ENCODE peak calls at places on chromosomes 3 and 15, in nine cellular contexts. O is T-helper 9 cell; W is AG10803; H is WTC11; K is stimulated activated effector memory CD8-positive, alpha-beta T cell treated with anti-CD3 and anti-CD28 coated beads, Interleukin-12 subunit alpha, Interleukin-12 subunit beta, amount 100 ng/mL, for 72 hours; L is NCI-H1436 treated with DMSO at 0.1 percent for 48 hours; J is foreskin melanocyte; N is type B pancreatic cell; Q is right atrium auricular region. B is an unnamed sample.

GRCh38 chr3:15768421-15769255 is 29.1 kb downstream of the ANKRD28 start:
- DNase-seq in K (no peak), Q (no peak), J (peak), O (no peak), H (no peak), L (no peak), W (peak), N (no peak), B (peak)

GRCh38 chr3:183937601-183938286 is 53.1 kb upstream of the PARL start:
- DNase-seq in K (no peak), H (no peak), J (peak), L (no peak), Q (no peak), W (no peak), N (no peak), O (no peak), B (no peak)

GRCh38 chr3:51622868-51623267 is 48.2 kb upstream of the TEX264 start:
- DNase-seq in J (no peak), N (no peak), H (no peak), W (peak), K (no peak), L (no peak), O (no peak), Q (no peak), B (no peak)

GRCh38 chr15:74418575-74419338 is 15.0 kb downstream of the SEMA7A start:
- DNase-seq in N (no peak), J (no peak), Q (no peak), O (no peak), L (no peak), K (no peak), W (no peak), H (no peak), B (no peak)

GRCh38 chr15:31330836-31331235 is 4.2 kb downstream of the KLF13 start:
- DNase-seq in W (no peak), K (no peak), O (no peak), H (no peak), N (no peak), Q (no peak), L (no peak), J (no peak), B (no peak)

GRCh38 chr15:47820780-47821319 is 103.5 kb downstream of the SEMA6D start:
- DNase-seq in L (no peak), K (no peak), H (no peak), Q (no peak), W (peak), O (no peak), N (no peak), J (no peak), B (no peak)

GRCh38 chr3:181582619-181583018 is 129.1 kb upstream of the SOX2 start:
- DNase-seq in K (no peak), W (no peak), H (no peak), Q (no peak), L (no peak), J (no peak), N (no peak), O (no peak), B (no peak)

GRCh38 chr3:176296066-176296597 is 901.1 kb downstream of the TBL1XR1 start:
- DNase-seq in J (no peak), W (peak), Q (no peak), H (no peak), K (no peak), N (no peak), O (no peak), L (no peak), B (no peak)

GRCh38 chr15:57353317-57353804 is 22.9 kb upstream of the CGNL1 start:
- DNase-seq in J (no peak), O (no peak), K (no peak), W (no peak), Q (no peak), L (no peak), N (no peak), H (no peak), B (no peak)

GRCh38 chr3:141057436-141057835 is 6.3 kb downstream of the SPSB4 start:
- DNase-seq in N (peak), K (peak), J (no peak), W (no peak), H (no peak), L (no peak), O (no peak), Q (no peak), B (no peak)

GRCh38 chr3:164393171-164393570 is 685.1 kb downstream of the SI start:
- DNase-seq in W (no peak), N (no peak), K (no peak), L (no peak), H (no peak), J (no peak), O (no peak), Q (no peak), B (no peak)

GRCh38 chr3:125140011-125140813 is 72.3 kb downstream of the SLC12A8 start:
- DNase-seq in N (no peak), H (no peak), Q (no peak), L (no peak), K (no peak), W (peak), J (no peak), O (no peak), B (no peak)

GRCh38 chr3:76415384-76415783 is 624.5 kb upstream of the ROBO2 start:
- DNase-seq in J (no peak), O (no peak), Q (no peak), K (no peak), W (no peak), N (no peak), H (no peak), L (no peak), B (no peak)

GRCh38 chr3:96813134-96813819 is 1.1 kb upstream of the EPHA6 start:
- DNase-seq in W (peak), Q (peak), H (peak), L (no peak), K (peak), N (peak), O (no peak), J (peak), B (peak)

GRCh38 chr15:41932511-41932910 is 38.7 kb upstream of the SPTBN5 start:
- DNase-seq in L (no peak), O (no peak), H (no peak), Q (no peak), N (no peak), J (no peak), W (no peak), K (no peak), B (no peak)

GRCh38 chr3:184229424-184230080 is at the start of gene VWA5B2:
- DNase-seq in N (peak), O (peak), K (peak), Q (no peak), W (peak), H (peak), L (no peak), J (no peak), B (peak)

GRCh38 chr3:126925411-126926171 is 57.3 kb upstream of the PLXNA1 start:
- DNase-seq in Q (no peak), N (no peak), H (no peak), L (no peak), W (no peak), K (no peak), O (no peak), J (peak), B (no peak)

GRCh38 chr15:27473846-27474245 is 502.9 kb downstream of the GABRG3 start:
- DNase-seq in W (no peak), Q (no peak), K (no peak), N (no peak), H (no peak), L (no peak), J (no peak), O (no peak), B (no peak)

GRCh38 chr3:6578526-6578925 is 282.4 kb upstream of the GRM7 start:
- DNase-seq in J (peak), N (no peak), Q (no peak), O (no peak), L (no peak), W (no peak), H (no peak), K (no peak), B (no peak)

GRCh38 chr3:10508619-10509260 is 3.4 kb upstream of the ATP2B2 start:
- DNase-seq in K (no peak), O (no peak), N (no peak), Q (no peak), L (no peak), J (no peak), H (no peak), W (no peak), B (no peak)

B was measured in SK-MEL-5.